ENCODE peak calls at places on chromosomes 13 and 19, in five cellular contexts. One of them, this sample, is unnamed.

GRCh38 chr19:2243274-2244121 is 5.6 kb upstream of the AMH start:
- DNase-seq in fibroblast of villous mesenchyme: no peak
- DNase-seq in uterus: no peak
- DNase-seq in HT1080: no peak
- DNase-seq in colonic mucosa: no peak
- DNase-seq in this sample: no peak

GRCh38 chr13:107138987-107139386 is 571.0 kb upstream of the ARGLU1 start:
- DNase-seq in uterus: no peak
- DNase-seq in HT1080: no peak
- DNase-seq in fibroblast of villous mesenchyme: no peak
- DNase-seq in colonic mucosa: no peak
- DNase-seq in this sample: no peak

GRCh38 chr13:66210677-66211076 is 1019.5 kb downstream of the PCDH9 start:
- DNase-seq in colonic mucosa: no peak
- DNase-seq in uterus: no peak
- DNase-seq in HT1080: peak; percentile 86
- DNase-seq in fibroblast of villous mesenchyme: peak; percentile 30
- DNase-seq in this sample: no peak

GRCh38 chr19:14333101-14333871 is 48.0 kb upstream of the ADGRE5 start:
- DNase-seq in HT1080: no peak
- DNase-seq in fibroblast of villous mesenchyme: peak; percentile 30
- DNase-seq in colonic mucosa: peak; percentile 59
- DNase-seq in uterus: no peak
- DNase-seq in this sample: no peak

GRCh38 chr19:51031220-51031879 is 3.5 kb downstream of the KLK12 start:
- DNase-seq in HT1080: no peak
- DNase-seq in fibroblast of villous mesenchyme: no peak
- DNase-seq in colonic mucosa: no peak
- DNase-seq in uterus: no peak
- DNase-seq in this sample: no peak

GRCh38 chr19:45506991-45507863 is at the start of gene VASP:
- DNase-seq in uterus: peak; percentile 85
- DNase-seq in colonic mucosa: peak; percentile 96
- DNase-seq in HT1080: peak; percentile 89
- DNase-seq in fibroblast of villous mesenchyme: peak; percentile 88
- DNase-seq in this sample: peak; percentile 87

GRCh38 chr19:1016647-1017114 is 4.2 kb downstream of the TMEM259 start:
- DNase-seq in fibroblast of villous mesenchyme: peak; percentile 84
- DNase-seq in uterus: no peak
- DNase-seq in HT1080: no peak
- DNase-seq in colonic mucosa: peak; percentile 52
- DNase-seq in this sample: no peak

GRCh38 chr13:33107403-33107760 is 91.2 kb downstream of the KL start:
- DNase-seq in fibroblast of villous mesenchyme: no peak
- DNase-seq in uterus: no peak
- DNase-seq in HT1080: no peak
- DNase-seq in colonic mucosa: no peak
- DNase-seq in this sample: no peak

GRCh38 chr19:29666634-29667389 is 1.6 kb downstream of the PLEKHF1 start:
- DNase-seq in fibroblast of villous mesenchyme: peak; percentile 81
- DNase-seq in colonic mucosa: peak; percentile 58
- DNase-seq in HT1080: peak; percentile 49
- DNase-seq in uterus: peak; percentile 87
- DNase-seq in this sample: peak; percentile 22

GRCh38 chr13:65909501-65909900 is 1320.6 kb downstream of the PCDH9 start:
- DNase-seq in fibroblast of villous mesenchyme: no peak
- DNase-seq in HT1080: no peak
- DNase-seq in colonic mucosa: no peak
- DNase-seq in uterus: no peak
- DNase-seq in this sample: no peak

GRCh38 chr13:40026741-40027140 is 371.3 kb downstream of the COG6 start:
- DNase-seq in colonic mucosa: no peak
- DNase-seq in uterus: no peak
- DNase-seq in fibroblast of villous mesenchyme: no peak
- DNase-seq in HT1080: no peak
- DNase-seq in this sample: no peak

GRCh38 chr13:97002581-97002980 is 8.3 kb upstream of the OXGR1 start:
- DNase-seq in colonic mucosa: no peak
- DNase-seq in fibroblast of villous mesenchyme: no peak
- DNase-seq in uterus: no peak
- DNase-seq in HT1080: peak; percentile 52
- DNase-seq in this sample: no peak

GRCh38 chr19:40822161-40822560 is 23.2 kb downstream of the EGLN2 start:
- DNase-seq in fibroblast of villous mesenchyme: no peak
- DNase-seq in HT1080: no peak
- DNase-seq in uterus: no peak
- DNase-seq in colonic mucosa: peak; percentile 17
- DNase-seq in this sample: no peak

GRCh38 chr19:1112254-1113208 is 8.7 kb downstream of the GPX4 start:
- DNase-seq in HT1080: no peak
- DNase-seq in fibroblast of villous mesenchyme: no peak
- DNase-seq in uterus: peak; percentile 72
- DNase-seq in colonic mucosa: peak; percentile 93
- DNase-seq in this sample: no peak

GRCh38 chr19:55694656-55695491 is 19.8 kb downstream of the EPN1 start:
- DNase-seq in HT1080: no peak
- DNase-seq in fibroblast of villous mesenchyme: no peak
- DNase-seq in uterus: no peak
- DNase-seq in colonic mucosa: no peak
- DNase-seq in this sample: no peak

GRCh38 chr19:1860821-1861598 is 2.4 kb downstream of the KLF16 start:
- DNase-seq in fibroblast of villous mesenchyme: no peak
- DNase-seq in uterus: no peak
- DNase-seq in colonic mucosa: peak; percentile 40
- DNase-seq in HT1080: no peak
- DNase-seq in this sample: no peak

GRCh38 chr19:38265213-38265861 is 964 bp downstream of the SPINT2 start:
- DNase-seq in HT1080: no peak
- DNase-seq in uterus: no peak
- DNase-seq in fibroblast of villous mesenchyme: no peak
- DNase-seq in colonic mucosa: peak; percentile 68
- DNase-seq in this sample: no peak

GRCh38 chr13:60226507-60226906 is 62.8 kb upstream of the DIAPH3 start:
- DNase-seq in fibroblast of villous mesenchyme: peak; percentile 36
- DNase-seq in colonic mucosa: no peak
- DNase-seq in uterus: no peak
- DNase-seq in HT1080: peak; percentile 29
- DNase-seq in this sample: no peak

GRCh38 chr13:70173236-70173959 is 65.1 kb upstream of the KLHL1 start:
- DNase-seq in HT1080: no peak
- DNase-seq in fibroblast of villous mesenchyme: no peak
- DNase-seq in uterus: no peak
- DNase-seq in colonic mucosa: no peak
- DNase-seq in this sample: no peak

GRCh38 chr19:38837656-38838121 is 6.1 kb upstream of the ECH1 start:
- DNase-seq in HT1080: no peak
- DNase-seq in uterus: no peak
- DNase-seq in colonic mucosa: no peak
- DNase-seq in fibroblast of villous mesenchyme: peak; percentile 77
- DNase-seq in this sample: no peak

GRCh38 chr19:55041627-55042343 is 3.7 kb upstream of the GP6 start:
- DNase-seq in fibroblast of villous mesenchyme: no peak
- DNase-seq in colonic mucosa: no peak
- DNase-seq in HT1080: no peak
- DNase-seq in uterus: no peak
- DNase-seq in this sample: no peak

GRCh38 chr13:34420975-34421719 is 520.9 kb upstream of the NBEA start:
- DNase-seq in fibroblast of villous mesenchyme: no peak
- DNase-seq in uterus: no peak
- DNase-seq in HT1080: no peak
- DNase-seq in colonic mucosa: no peak
- DNase-seq in this sample: no peak

GRCh38 chr19:14114854-14115253 is 2.7 kb downstream of the PRKACA start:
- DNase-seq in HT1080: peak; percentile 21
- DNase-seq in uterus: no peak
- DNase-seq in fibroblast of villous mesenchyme: no peak
- DNase-seq in colonic mucosa: peak; percentile 60
- DNase-seq in this sample: peak; percentile 42

GRCh38 chr19:58519087-58519354 is 589 bp downstream of the ZBTB45 start:
- DNase-seq in HT1080: peak; percentile 64
- DNase-seq in colonic mucosa: peak; percentile 69
- DNase-seq in fibroblast of villous mesenchyme: peak; percentile 79
- DNase-seq in uterus: peak; percentile 66
- DNase-seq in this sample: peak; percentile 69

GRCh38 chr19:4430760-4431159 is 26.8 kb downstream of the UBXN6 start:
- DNase-seq in uterus: no peak
- DNase-seq in HT1080: no peak
- DNase-seq in fibroblast of villous mesenchyme: no peak
- DNase-seq in colonic mucosa: no peak
- DNase-seq in this sample: peak; percentile 49

GRCh38 chr19:10295305-10295846 is 5.6 kb downstream of the ICAM5 start:
- DNase-seq in colonic mucosa: peak; percentile 58
- DNase-seq in fibroblast of villous mesenchyme: peak; percentile 17
- DNase-seq in HT1080: no peak
- DNase-seq in uterus: no peak
- DNase-seq in this sample: no peak

GRCh38 chr19:54196514-54196913 is 4.1 kb upstream of the RPS9 start:
- DNase-seq in colonic mucosa: no peak
- DNase-seq in HT1080: no peak
- DNase-seq in fibroblast of villous mesenchyme: no peak
- DNase-seq in uterus: no peak
- DNase-seq in this sample: no peak

GRCh38 chr13:48571121-48571901 is 38.4 kb upstream of the RCBTB2 start:
- DNase-seq in colonic mucosa: no peak
- DNase-seq in uterus: no peak
- DNase-seq in HT1080: no peak
- DNase-seq in fibroblast of villous mesenchyme: peak; percentile 69
- DNase-seq in this sample: no peak

GRCh38 chr19:28019901-28020300 is 1193.0 kb downstream of the UQCRFS1 start:
- DNase-seq in fibroblast of villous mesenchyme: no peak
- DNase-seq in uterus: no peak
- DNase-seq in HT1080: no peak
- DNase-seq in colonic mucosa: no peak
- DNase-seq in this sample: no peak

GRCh38 chr13:30690282-30691188 is 44.8 kb upstream of the ALOX5AP start:
- DNase-seq in fibroblast of villous mesenchyme: peak; percentile 98
- DNase-seq in colonic mucosa: peak; percentile 79
- DNase-seq in HT1080: peak; percentile 71
- DNase-seq in uterus: peak; percentile 75
- DNase-seq in this sample: no peak

GRCh38 chr13:59690857-59691500 is 472.7 kb downstream of the DIAPH3 start:
- DNase-seq in uterus: no peak
- DNase-seq in HT1080: no peak
- DNase-seq in fibroblast of villous mesenchyme: peak; percentile 83
- DNase-seq in colonic mucosa: no peak
- DNase-seq in this sample: no peak

GRCh38 chr19:40217027-40217810 is 965 bp downstream of the TTC9B start:
- DNase-seq in colonic mucosa: peak; percentile 74
- DNase-seq in fibroblast of villous mesenchyme: no peak
- DNase-seq in HT1080: no peak
- DNase-seq in uterus: no peak
- DNase-seq in this sample: peak; percentile 44

GRCh38 chr13:80939581-80939980 is 598.7 kb upstream of the SPRY2 start:
- DNase-seq in uterus: no peak
- DNase-seq in colonic mucosa: no peak
- DNase-seq in fibroblast of villous mesenchyme: no peak
- DNase-seq in HT1080: peak; percentile 20
- DNase-seq in this sample: no peak

GRCh38 chr13:51047434-51048165 is 63.5 kb downstream of the C13orf42 start:
- DNase-seq in HT1080: no peak
- DNase-seq in colonic mucosa: no peak
- DNase-seq in fibroblast of villous mesenchyme: no peak
- DNase-seq in uterus: no peak
- DNase-seq in this sample: no peak

GRCh38 chr13:48942131-48942530 is 33.6 kb upstream of the FNDC3A start:
- DNase-seq in HT1080: peak; percentile 49
- DNase-seq in fibroblast of villous mesenchyme: no peak
- DNase-seq in uterus: no peak
- DNase-seq in colonic mucosa: no peak
- DNase-seq in this sample: no peak

GRCh38 chr13:69324109-69324886 is 783.3 kb upstream of the ATXN8OS start:
- DNase-seq in colonic mucosa: no peak
- DNase-seq in uterus: no peak
- DNase-seq in fibroblast of villous mesenchyme: no peak
- DNase-seq in HT1080: peak; percentile 40
- DNase-seq in this sample: no peak

GRCh38 chr19:43467730-43468129 is 2.3 kb upstream of the LYPD3 start:
- DNase-seq in HT1080: peak; percentile 60
- DNase-seq in colonic mucosa: no peak
- DNase-seq in uterus: no peak
- DNase-seq in fibroblast of villous mesenchyme: peak; percentile 84
- DNase-seq in this sample: no peak

GRCh38 chr19:47113446-47114348 is at the start of gene ZC3H4:
- DNase-seq in uterus: peak; percentile 96
- DNase-seq in colonic mucosa: peak; percentile 97
- DNase-seq in fibroblast of villous mesenchyme: peak; percentile 95
- DNase-seq in HT1080: peak; percentile 83
- DNase-seq in this sample: peak; percentile 95